ENCODE peak calls at places on chromosomes 7 and 10, in five cellular contexts. H is pancreas, Y is DND-41, L is glutamatergic neuron, P is osteocyte. C is an unnamed sample.

GRCh38 chr7:87123105-87123504 is 29.1 kb upstream of the DMTF1 start:
- DNase-seq in P (no peak), H (no peak), L (no peak), Y (no peak), C (no peak)

GRCh38 chr10:16653223-16653622 is 131.5 kb upstream of the C1QL3 start:
- DNase-seq in L (no peak), H (no peak), P (no peak), Y (no peak), C (no peak)

GRCh38 chr10:119694608-119695007 is 31.2 kb upstream of the INPP5F start:
- DNase-seq in L (no peak), H (no peak), P (no peak), Y (no peak), C (no peak)

GRCh38 chr7:143345428-143345900 is 17.0 kb downstream of the FAM131B start:
- DNase-seq in L (peak; percentile 77), H (peak; percentile 56), P (no peak), Y (no peak), C (no peak)

GRCh38 chr10:123911866-123912265 is 20.3 kb upstream of the CPXM2 start:
- DNase-seq in Y (no peak), H (no peak), L (no peak), P (no peak), C (no peak)

GRCh38 chr7:84924341-84924740 is 262.5 kb downstream of the SEMA3D start:
- DNase-seq in P (no peak), Y (no peak), H (no peak), L (no peak), C (no peak)

GRCh38 chr7:33233659-33234058 is 104.3 kb downstream of the BBS9 start:
- DNase-seq in H (no peak), P (no peak), L (no peak), Y (no peak), C (no peak)

GRCh38 chr7:80259-81236 is 111.8 kb upstream of the FAM20C start:
- DNase-seq in H (no peak), Y (no peak), P (peak; percentile 81), L (no peak), C (peak; percentile 65)

GRCh38 chr10:81953420-81953819 is 78.4 kb downstream of the NRG3 start:
- DNase-seq in Y (no peak), P (no peak), L (no peak), H (no peak), C (no peak)

GRCh38 chr10:4391683-4392082 is 434.3 kb upstream of the AKR1E2 start:
- DNase-seq in Y (peak; percentile 38), L (no peak), H (no peak), P (no peak), C (no peak)

GRCh38 chr7:104943502-104944343 is 70.3 kb upstream of the KMT2E start:
- DNase-seq in Y (peak; percentile 39), L (no peak), P (no peak), H (peak; percentile 73), C (peak; percentile 72)

GRCh38 chr7:318476-319266 is 28.7 kb downstream of the FOXL3 start:
- DNase-seq in Y (no peak), H (no peak), L (peak; percentile 21), P (no peak), C (no peak)

GRCh38 chr10:71708301-71708703 is 11.3 kb downstream of the C10orf105 start:
- DNase-seq in H (no peak), P (no peak), Y (peak; percentile 70), L (peak; percentile 93), C (no peak)

GRCh38 chr7:73622909-73623797 is 1.2 kb downstream of the MLXIPL start:
- DNase-seq in P (no peak), Y (no peak), L (no peak), H (peak; percentile 85), C (peak; percentile 81)
- TF ChIP-seq CTCF in P (no peak), Y (no peak), L (no peak), H (no peak), C (no peak)

GRCh38 chr10:68655620-68656126 is 65.4 kb upstream of the CCAR1 start:
- DNase-seq in P (no peak), Y (no peak), L (no peak), H (no peak), C (no peak)
- TF ChIP-seq CTCF in P (no peak), Y (no peak), L (no peak), H (no peak), C (no peak)

GRCh38 chr10:66455304-66455703 is 470.5 kb upstream of the LRRTM3 start:
- DNase-seq in Y (no peak), H (no peak), P (no peak), L (no peak), C (no peak)
- TF ChIP-seq CTCF in Y (no peak), H (no peak), P (peak; percentile 23), L (no peak), C (no peak)

DNA sequence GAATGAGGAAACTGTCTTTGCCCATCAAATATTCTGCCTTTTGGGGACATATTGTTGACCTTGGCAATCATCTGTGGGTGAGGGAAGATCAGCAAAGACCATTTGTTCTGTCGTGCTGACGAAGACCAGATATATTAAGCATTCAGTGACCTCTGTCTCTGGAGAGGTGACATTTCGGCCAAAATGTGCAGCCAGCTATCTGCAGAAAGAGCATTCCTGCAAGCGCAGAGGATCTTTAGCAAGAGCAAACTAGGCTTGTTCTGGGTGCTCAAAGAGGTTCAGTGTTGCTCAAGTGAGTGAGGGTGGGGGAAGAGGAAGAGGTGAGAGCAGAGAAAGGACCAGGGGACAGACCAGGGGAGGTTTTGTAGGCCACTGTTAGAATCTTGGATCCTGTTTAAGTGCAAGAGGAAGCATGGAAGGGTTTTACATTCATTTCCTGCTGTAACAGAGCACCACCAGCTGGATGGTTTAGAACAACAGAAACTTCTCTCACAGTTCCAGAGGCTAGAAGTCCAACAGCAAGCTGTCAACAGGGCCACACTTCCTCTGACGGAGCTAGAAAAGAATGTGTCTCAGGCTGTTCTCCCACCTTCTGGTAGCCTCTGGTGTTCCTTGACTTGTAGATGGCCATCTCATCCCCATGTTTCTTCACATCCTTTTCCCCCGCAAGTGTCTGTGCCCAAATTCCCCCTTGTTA is 11.2 kb downstream of the C10orf120 start:
- DNase-seq in L (no peak), P (no peak), H (no peak), Y (no peak), C (no peak)
- TF ChIP-seq CTCF in L (no peak), P (peak; percentile 20), H (no peak), Y (no peak), C (no peak)

GRCh38 chr7:117017017-117017451 is 63.7 kb downstream of the ST7 start:
- DNase-seq in Y (no peak), P (no peak), L (no peak), H (no peak), C (no peak)
- TF ChIP-seq CTCF in Y (no peak), P (no peak), L (no peak), H (no peak), C (no peak)

GRCh38 chr7:47326220-47326619 is 255.7 kb downstream of the TNS3 start:
- DNase-seq in P (no peak), Y (no peak), L (no peak), H (no peak), C (no peak)
- TF ChIP-seq CTCF in P (no peak), Y (no peak), L (no peak), H (no peak), C (no peak)

GRCh38 chr10:70035531-70035930 is 17.1 kb upstream of the MACROH2A2 start:
- DNase-seq in L (no peak), P (no peak), Y (no peak), H (no peak), C (no peak)

GRCh38 chr10:70034252-70034651 is 18.4 kb upstream of the MACROH2A2 start:
- DNase-seq in L (no peak), P (no peak), Y (no peak), H (no peak), C (no peak)

GRCh38 chr10:70032667-70033066 is 20.0 kb upstream of the MACROH2A2 start:
- DNase-seq in P (no peak), L (no peak), Y (no peak), H (no peak), C (no peak)

DNA sequence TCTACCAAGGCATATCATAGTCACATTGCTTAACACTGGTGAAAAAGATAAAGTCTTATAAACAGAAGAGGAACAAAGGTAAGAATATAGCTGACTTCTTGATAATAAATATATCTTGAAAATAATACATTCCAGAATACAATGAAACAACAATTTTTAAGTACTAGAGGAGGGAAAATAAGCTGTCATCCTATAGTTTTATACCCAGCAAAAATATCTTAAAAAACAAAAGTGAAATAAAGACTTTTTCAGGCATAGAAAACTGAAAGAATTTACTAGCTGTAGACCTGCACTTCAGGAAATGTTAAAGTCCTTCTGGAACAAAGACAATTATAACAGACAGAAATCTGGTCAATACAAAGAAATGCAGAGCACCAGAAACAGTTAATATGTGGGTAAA is 21.4 kb upstream of the MACROH2A2 start:
- DNase-seq in P (no peak), H (no peak), L (no peak), Y (no peak), C (no peak)
- TF ChIP-seq CTCF in P (no peak), H (no peak), L (no peak), Y (no peak), C (no peak)